ENCODE peak calls at places on chromosomes 1 and 21, in nine cellular contexts. S is adrenal gland, Y is IMR-90, M is tibial nerve, A is stomach, O is K562, N is sigmoid colon, J is GM12878, Q is right lobe of liver. G is an unnamed sample.

GRCh38 chr21:34031835-34032370 is 41.5 kb upstream of the MRPS6 start:
- DNase-seq in S (peak; percentile 29), Y (no peak), M (no peak), A (no peak), O (peak; percentile 27), N (no peak), J (no peak), Q (no peak), G (no peak)

GRCh38 chr1:240492832-240493440 is 119.0 kb downstream of the GREM2 start:
- DNase-seq in S (no peak), Y (peak; percentile 14), M (no peak), A (no peak), O (peak; percentile 35), N (no peak), J (no peak), Q (no peak), G (no peak)

GRCh38 chr1:62436039-62436465 is 797 bp upstream of the USP1 start:
- DNase-seq in S (peak; percentile 95), Y (no peak), M (no peak), A (peak; percentile 97), O (no peak), N (no peak), J (no peak), Q (peak; percentile 97), G (peak; percentile 99)

GRCh38 chr1:179550753-179551682 is 24.7 kb downstream of the NPHS2 start:
- DNase-seq in S (no peak), Y (peak; percentile 63), M (no peak), A (no peak), O (no peak), N (no peak), J (peak; percentile 26), Q (no peak), G (no peak)

GRCh38 chr1:27544818-27545612 is 55.0 kb upstream of the WASF2 start:
- DNase-seq in S (peak; percentile 67), Y (peak; percentile 41), M (peak; percentile 75), A (no peak), O (no peak), N (peak; percentile 93), J (no peak), Q (no peak), G (no peak)

GRCh38 chr1:43059640-43060574 is 101.2 kb upstream of the SLC2A1 start:
- DNase-seq in S (no peak), Y (peak; percentile 71), M (no peak), A (no peak), O (no peak), N (no peak), J (no peak), Q (no peak), G (no peak)

GRCh38 chr1:159587461-159587951 is at the start of gene APCS:
- DNase-seq in S (no peak), Y (no peak), M (no peak), A (no peak), O (no peak), N (no peak), J (no peak), Q (peak; percentile 81), G (no peak)

GRCh38 chr1:29650041-29650400 is 413.7 kb downstream of the PTPRU start:
- DNase-seq in S (peak; percentile 1), Y (no peak), M (no peak), A (no peak), O (no peak), N (no peak), J (no peak), Q (no peak), G (no peak)

GRCh38 chr1:49351744-49352143 is 575.1 kb upstream of the BEND5 start:
- DNase-seq in S (no peak), Y (no peak), M (no peak), A (no peak), O (no peak), N (no peak), J (no peak), Q (no peak), G (no peak)

GRCh38 chr1:7526867-7527732 is 244.0 kb upstream of the VAMP3 start:
- DNase-seq in S (no peak), Y (peak; percentile 84), M (no peak), A (no peak), O (no peak), N (no peak), J (no peak), Q (no peak), G (peak; percentile 51)

GRCh38 chr1:101371259-101371658 is 134.4 kb downstream of the S1PR1 start:
- DNase-seq in S (no peak), Y (peak; percentile 87), M (no peak), A (no peak), O (no peak), N (no peak), J (peak; percentile 96), Q (no peak), G (no peak)

GRCh38 chr21:40602105-40602504 is 244.9 kb downstream of the DSCAM start:
- DNase-seq in S (no peak), Y (no peak), M (no peak), A (no peak), O (no peak), N (no peak), J (no peak), Q (no peak), G (no peak)

DNA sequence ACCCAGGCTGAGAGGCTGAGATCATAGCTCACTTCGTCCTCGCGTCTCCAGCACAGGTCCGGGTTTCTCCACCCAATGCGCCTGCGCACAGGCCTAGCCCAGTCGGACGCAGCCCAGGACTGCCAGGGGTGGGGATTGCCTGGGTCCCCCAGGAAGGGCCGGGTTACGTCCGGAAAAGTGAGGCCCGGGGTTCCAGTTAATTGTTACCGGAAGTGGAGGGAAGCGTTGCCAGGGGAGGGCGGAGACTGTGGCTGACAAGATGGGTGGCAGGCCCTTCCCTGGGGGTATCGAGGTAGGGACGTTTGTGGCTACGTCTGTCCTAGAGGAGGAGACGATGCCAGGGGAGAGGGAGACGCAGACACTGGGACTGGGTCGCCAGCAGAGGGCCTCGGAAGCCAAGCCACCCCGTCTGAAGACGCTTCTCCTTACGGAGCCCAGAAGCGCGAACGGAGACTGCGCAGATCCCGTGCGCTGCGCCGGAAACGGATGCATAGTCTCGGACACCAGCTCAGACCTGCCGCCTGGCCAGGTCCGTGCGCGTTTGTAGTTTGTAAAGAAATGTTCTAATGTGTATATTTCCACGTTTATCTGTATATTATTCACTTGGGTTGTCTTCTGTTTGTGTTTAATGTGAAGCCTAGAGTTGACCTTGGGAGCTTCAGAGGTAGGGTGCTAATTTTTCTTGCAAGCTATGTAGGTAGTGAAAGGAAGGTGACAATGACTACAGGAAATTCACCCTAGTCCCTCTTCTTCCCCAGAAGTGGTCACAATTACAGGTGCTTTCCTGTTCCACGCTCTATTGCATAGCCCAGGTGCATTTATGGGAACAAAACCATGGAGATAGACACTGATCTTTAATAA is 7.3 kb downstream of the RSRP1 start:
- DNase-seq in S (peak; percentile 92), Y (peak; percentile 87), M (peak; percentile 91), A (peak; percentile 91), O (peak; percentile 92), N (peak; percentile 97), J (peak; percentile 93), Q (peak; percentile 96), G (peak; percentile 96)
- TF ChIP-seq POLR2A in S (no peak), Y (peak; percentile 59), M (peak; percentile 25), A (no peak), O (peak; percentile 91), N (peak; percentile 7), J (peak; percentile 83), Q (peak; percentile 64), G (peak; percentile 16)

GRCh38 chr1:35490250-35490649 is 67.0 kb downstream of the KIAA0319L start:
- DNase-seq in S (no peak), Y (no peak), M (no peak), A (no peak), O (no peak), N (no peak), J (no peak), Q (no peak), G (no peak)

GRCh38 chr1:35486858-35487408 is 70.3 kb downstream of the KIAA0319L start:
- DNase-seq in S (no peak), Y (no peak), M (no peak), A (no peak), O (no peak), N (no peak), J (no peak), Q (no peak), G (no peak)

DNA sequence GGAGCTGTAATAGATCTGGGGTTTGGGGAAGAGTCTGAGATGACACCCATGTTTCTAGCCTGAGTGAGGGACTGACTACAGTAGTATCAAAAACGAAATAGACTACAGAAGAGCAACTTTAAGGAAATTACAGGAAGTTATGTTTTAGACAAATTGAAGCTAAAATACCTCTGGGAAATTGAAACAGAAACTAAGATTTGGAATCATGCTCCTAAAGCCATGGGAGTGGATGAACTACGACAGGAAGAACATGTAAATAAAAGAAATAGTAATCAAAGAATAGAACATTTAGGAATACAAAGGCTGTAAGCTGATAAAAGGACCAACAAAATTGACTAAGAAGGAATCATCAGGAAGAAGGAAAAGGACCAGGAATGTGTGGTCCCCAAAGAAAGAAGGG is 68.9 kb downstream of the KIAA0319L start:
- DNase-seq in S (no peak), Y (peak; percentile 3), M (no peak), A (no peak), O (no peak), N (no peak), J (no peak), Q (no peak), G (no peak)
- H3K4me3 ChIP-seq in S (no peak overlapping the region), Y (no peak overlapping the region), M (no peak overlapping the region), A (no peak overlapping the region), O (no peak overlapping the region), N (no peak overlapping the region), J (no peak overlapping the region), Q (no peak overlapping the region), G (no peak overlapping the region)

GRCh38 chr1:149927535-149928387 is at the start of gene SF3B4:
- DNase-seq in S (peak; percentile 94), Y (peak; percentile 89), M (peak; percentile 94), A (peak; percentile 97), O (peak; percentile 89), N (peak; percentile 98), J (peak; percentile 72), Q (peak; percentile 97), G (peak; percentile 99)
- TF ChIP-seq POLR2A in S (peak; percentile 93), Y (peak; percentile 91), M (peak; percentile 97), A (peak; percentile 91), O (peak; percentile 95), N (peak; percentile 96), J (peak; percentile 95), Q (peak; percentile 95), G (peak; percentile 94)

DNA sequence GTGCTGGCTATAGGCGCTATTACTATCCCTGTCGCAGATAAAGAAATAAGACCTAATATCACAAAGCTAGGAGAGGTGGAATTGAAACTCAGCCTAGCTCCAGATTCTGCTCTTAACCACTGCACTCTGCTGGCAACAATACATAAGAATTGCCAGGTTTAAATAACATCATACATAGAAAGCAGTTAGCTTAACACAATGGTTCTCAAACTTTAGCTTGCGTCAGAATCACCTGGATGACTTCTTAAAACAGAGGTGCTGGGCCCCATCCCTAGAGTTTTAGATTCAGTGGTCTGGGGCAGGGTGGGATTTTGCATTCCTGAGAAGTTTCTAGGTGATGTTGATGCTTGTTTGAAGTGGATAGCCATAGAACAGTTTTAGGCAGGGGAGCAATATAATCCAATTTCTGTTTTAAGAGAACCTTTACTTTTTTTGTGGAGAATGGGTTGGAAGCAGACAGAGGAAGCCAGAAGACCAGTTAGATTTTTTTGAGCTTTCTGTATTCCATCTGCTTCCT is 1.1 kb upstream of the POMGNT1 start:
- DNase-seq in S (no peak), Y (no peak), M (no peak), A (no peak), O (no peak), N (no peak), J (no peak), Q (no peak), G (no peak)
- H3K4me3 ChIP-seq in S (no peak overlapping the region), Y (no peak overlapping the region), M (no peak overlapping the region), A (peak overlapping the region; percentile 88), O (peak overlapping the region; percentile 83), N (peak overlapping the region; percentile 85), J (peak overlapping the region; percentile 98), Q (peak overlapping the region; percentile 92), G (no peak overlapping the region)

G was measured in spleen.